ENCODE peak calls at places on chromosome 1, in five cellular contexts. E is breast epithelium, T is ovary, F is thoracic aorta, X is heart left ventricle. W is an unnamed sample. For H3K4me1, the result is how much of the 10 kb centered on the place peaks cover.

GRCh38 chr1:11930571-11931445 is 3.7 kb upstream of the PLOD1 start:
- DNase-seq in E (no peak), T (peak), F (no peak), X (peak), W (no peak)

GRCh38 chr1:109490029-109490933 is 3.6 kb upstream of the CYB561D1 start:
- DNase-seq in E (no peak), T (peak), F (no peak), X (peak), W (no peak)

GRCh38 chr1:30008998-30009657 is 714.3 kb downstream of the MATN1 start:
- DNase-seq in E (no peak), T (no peak), F (no peak), X (no peak), W (no peak)

GRCh38 chr1:37481289-37482003 is 7.1 kb downstream of the ZC3H12A start:
- DNase-seq in E (no peak), T (peak), F (no peak), X (no peak), W (no peak)

GRCh38 chr1:247287460-247287859 is 31.6 kb downstream of the VN1R5 start:
- DNase-seq in E (no peak), T (no peak), F (no peak), X (no peak), W (no peak)

GRCh38 chr1:175232335-175232734 is 39.8 kb upstream of the KIAA0040 start:
- DNase-seq in E (no peak), T (no peak), F (no peak), X (no peak), W (no peak)

GRCh38 chr1:176499671-176500070 is 36.7 kb downstream of the PAPPA2 start:
- DNase-seq in E (no peak), T (no peak), F (no peak), X (no peak), W (no peak)

GRCh38 chr1:109644670-109645069 is 11.2 kb upstream of the GSTM4 start:
- DNase-seq in E (no peak), T (peak), F (no peak), X (no peak), W (no peak)

GRCh38 chr1:35592991-35593769 is 20.1 kb downstream of the TFAP2E start:
- DNase-seq in E (no peak), T (no peak), F (no peak), X (no peak), W (no peak)

GRCh38 chr1:89149229-89149628 is 23.3 kb upstream of the GBP2 start:
- DNase-seq in E (no peak), T (no peak), F (no peak), X (peak), W (peak)

GRCh38 chr1:234499119-234500039 is 20.4 kb upstream of the TARBP1 start:
- DNase-seq in E (peak), T (peak), F (peak), X (peak), W (no peak)
- H3K4me1 ChIP-seq in E (under half), T (under half), F (under half), X (under half), W (under half)

GRCh38 chr1:172641492-172641891 is 17.4 kb upstream of the FASLG start:
- DNase-seq in E (no peak), T (no peak), F (no peak), X (no peak), W (no peak)

GRCh38 chr1:172638885-172639831 is 19.7 kb upstream of the FASLG start:
- DNase-seq in E (no peak), T (no peak), F (no peak), X (no peak), W (no peak)

GRCh38 chr1:172637522-172637921 is 21.4 kb upstream of the FASLG start:
- DNase-seq in E (no peak), T (no peak), F (no peak), X (no peak), W (no peak)

GRCh38 chr1:172638249-172638648 is 20.7 kb upstream of the FASLG start:
- DNase-seq in E (no peak), T (no peak), F (no peak), X (no peak), W (no peak)

GRCh38 chr1:172640146-172640545 is 18.8 kb upstream of the FASLG start:
- DNase-seq in E (no peak), T (no peak), F (no peak), X (no peak), W (no peak)
- H3K27ac ChIP-seq in E (no peak), T (no peak), F (no peak), X (no peak), W (no peak)

GRCh38 chr1:39116868-39117728 is 87.4 kb upstream of the MACF1 start:
- DNase-seq in E (no peak), T (no peak), F (no peak), X (no peak), W (no peak)
- H3K4me1 ChIP-seq in E (under half), T (under half), F (under half), X (under half), W (under half)

GRCh38 chr1:234134878-234135277 is 230.4 kb downstream of the SLC35F3 start:
- DNase-seq in E (no peak), T (no peak), F (no peak), X (no peak), W (no peak)

GRCh38 chr1:234135501-234135900 is 231.0 kb downstream of the SLC35F3 start:
- DNase-seq in E (no peak), T (no peak), F (no peak), X (no peak), W (no peak)

GRCh38 chr1:234132799-234133198 is 228.3 kb downstream of the SLC35F3 start:
- DNase-seq in E (no peak), T (no peak), F (no peak), X (no peak), W (no peak)

GRCh38 chr1:234139966-234140365 is 233.3 kb upstream of the COA6 start:
- DNase-seq in E (no peak), T (no peak), F (no peak), X (no peak), W (no peak)

DNA sequence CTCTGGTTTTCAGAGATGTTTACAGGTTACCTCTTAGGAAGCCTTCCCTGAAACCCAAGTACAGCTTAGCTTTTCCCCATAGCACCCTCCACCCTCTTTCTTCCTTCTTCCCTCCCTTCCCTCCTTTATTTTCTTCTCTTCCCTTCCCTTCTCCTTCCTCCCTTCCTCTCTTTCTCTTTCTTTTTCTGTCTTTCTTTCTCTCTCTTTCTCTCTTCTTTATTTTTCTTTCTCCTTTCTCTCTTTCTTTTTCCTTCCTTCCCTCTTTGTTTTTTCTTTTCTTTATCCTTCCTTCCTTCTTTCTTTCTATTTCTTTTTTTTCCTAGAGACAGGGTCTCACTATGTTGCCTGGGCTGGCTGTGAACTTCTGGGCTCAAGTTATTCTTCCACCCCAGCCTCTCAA is 231.6 kb downstream of the SLC35F3 start:
- DNase-seq in E (no peak), T (no peak), F (no peak), X (no peak), W (no peak)
- H3K27ac ChIP-seq in E (no peak), T (no peak), F (no peak), X (no peak), W (no peak)

DNA sequence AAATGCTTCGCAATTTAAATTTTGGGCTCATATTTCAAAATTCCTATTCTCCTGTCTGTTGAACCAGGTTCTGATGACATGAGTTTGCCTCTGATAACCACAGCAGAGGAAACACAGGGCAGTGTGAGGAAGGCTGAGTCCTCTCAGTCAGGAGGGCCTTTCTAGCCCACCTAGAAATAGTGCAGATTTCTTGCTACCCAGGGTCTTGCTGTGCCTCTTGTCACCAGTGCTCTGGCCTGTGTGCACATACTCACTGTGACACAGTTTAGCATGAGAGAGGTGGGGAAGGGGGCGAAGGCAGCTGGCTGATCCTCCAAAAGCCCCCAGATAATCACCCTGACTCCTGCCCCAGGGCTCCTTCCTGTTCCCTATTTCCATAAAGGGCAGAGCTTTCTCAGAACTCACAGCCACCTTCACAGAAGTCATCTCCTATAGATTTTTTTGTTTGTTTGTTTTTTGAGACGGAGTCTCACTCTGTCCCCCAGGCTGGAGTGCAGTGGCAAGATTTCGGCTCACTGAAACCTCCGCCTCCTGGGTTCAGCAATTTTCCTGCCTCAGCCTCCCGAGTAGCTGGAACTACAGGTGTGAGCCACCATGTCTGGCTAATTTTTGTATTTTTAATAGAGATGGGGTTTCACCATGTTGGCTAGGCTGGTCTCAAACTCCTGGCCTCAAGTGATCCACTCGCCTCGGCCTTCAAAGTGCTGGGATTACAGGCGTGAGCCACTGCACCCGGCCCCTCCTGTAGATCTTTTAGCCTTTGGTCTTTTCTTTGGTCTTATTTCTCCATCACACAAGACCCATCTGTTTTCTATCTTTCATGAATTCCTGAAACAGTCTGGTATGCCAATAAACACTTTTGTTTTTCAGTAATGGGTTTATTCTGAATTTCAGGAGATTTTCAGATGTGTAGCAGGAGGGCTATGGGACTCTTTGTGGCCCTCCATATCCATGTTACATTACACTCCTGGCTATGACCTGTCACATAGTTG is 23.5 kb downstream of the ERRFI1 start:
- DNase-seq in E (no peak), T (no peak), F (no peak), X (no peak), W (no peak)
- H3K4me1 ChIP-seq in E (under half), T (under half), F (under half), X (under half), W (under half)

GRCh38 chr1:119632103-119632490 is 16.0 kb downstream of the ZNF697 start:
- DNase-seq in E (no peak), T (no peak), F (no peak), X (peak), W (no peak)

GRCh38 chr1:119633575-119634325 is 14.3 kb downstream of the ZNF697 start:
- DNase-seq in E (no peak), T (no peak), F (no peak), X (no peak), W (no peak)

GRCh38 chr1:119632836-119633235 is 15.2 kb downstream of the ZNF697 start:
- DNase-seq in E (no peak), T (no peak), F (no peak), X (no peak), W (no peak)

GRCh38 chr1:119631086-119631432 is 17.0 kb downstream of the ZNF697 start:
- DNase-seq in E (no peak), T (no peak), F (no peak), X (peak), W (no peak)

GRCh38 chr1:119631433-119632102 is 16.5 kb downstream of the ZNF697 start:
- DNase-seq in E (peak), T (peak), F (peak), X (peak), W (no peak)
- H3K27ac ChIP-seq in E (peak), T (no peak), F (peak), X (peak), W (no peak)

DNA sequence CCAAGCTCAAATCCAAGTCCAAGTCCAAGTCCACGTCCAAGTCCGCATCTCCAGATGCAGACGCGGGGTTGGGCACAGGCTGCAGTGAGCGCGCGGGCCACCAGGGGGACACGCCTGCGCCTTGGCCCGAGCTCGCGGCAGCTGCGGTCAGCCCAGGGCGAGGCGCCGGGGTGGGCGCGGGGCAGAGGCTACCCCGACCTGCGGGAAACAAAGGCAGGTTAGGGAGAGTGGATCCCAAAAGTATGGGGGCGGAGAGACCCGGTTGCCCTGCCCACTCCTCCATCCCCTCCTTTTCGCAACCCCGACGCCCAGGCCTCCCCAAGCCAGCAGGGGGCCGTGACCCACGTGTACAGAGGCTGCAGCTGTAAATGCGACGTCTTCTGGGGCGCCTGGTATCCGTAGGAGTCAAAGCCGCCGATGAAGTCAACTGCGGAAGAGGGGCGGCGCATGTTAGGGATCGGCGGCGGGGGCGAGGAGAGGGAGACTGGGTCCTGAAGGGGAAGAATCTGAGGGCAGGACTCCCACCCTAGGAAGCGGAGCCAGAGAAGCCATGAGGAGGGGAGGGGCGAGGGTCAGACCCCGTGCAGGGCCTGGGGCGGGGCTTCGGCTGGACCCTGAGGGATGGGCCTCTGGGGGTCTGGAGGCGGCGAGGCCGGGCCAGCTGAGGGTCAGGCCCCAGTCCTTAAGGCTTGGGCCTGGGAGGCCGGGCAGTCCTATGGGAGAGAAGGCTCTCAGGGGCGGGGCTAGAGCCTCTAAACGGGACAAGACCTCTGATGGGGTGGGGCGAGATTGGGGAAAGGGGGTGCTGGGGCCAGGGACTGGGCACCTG is 58.0 kb downstream of the NKAIN1 start:
- DNase-seq in E (peak), T (peak), F (no peak), X (peak), W (peak)
- H3K4me1 ChIP-seq in E (under half), T (under half), F (under half), X (under half), W (under half)

GRCh38 chr1:43345119-43345518 is 7.5 kb downstream of the MPL start:
- DNase-seq in E (no peak), T (no peak), F (no peak), X (peak), W (no peak)
- H3K27ac ChIP-seq in E (no peak), T (no peak), F (no peak), X (peak), W (no peak)

W was measured in iPS DF 6.9.